ENCODE peak calls at places on chromosome 19, in eight cellular contexts. F, N, T, A, U, Y, K and W are unnamed samples.

GRCh38 chr19:18437481-18438330 is at the start of gene ISYNA1:
- DNase-seq in U (no peak), T (no peak), N (peak; percentile 73), A (peak; percentile 89), K (no peak), Y (peak; percentile 41), F (peak; percentile 74), W (no peak)

GRCh38 chr19:12967907-12968306 is 1.5 kb upstream of the DAND5 start:
- DNase-seq in F (no peak), Y (peak; percentile 58), T (no peak), U (no peak), A (no peak), K (no peak), N (no peak), W (no peak)

GRCh38 chr19:47280183-47280797 is 5.6 kb downstream of the INAFM1 start:
- DNase-seq in N (peak; percentile 68), F (peak; percentile 46), K (no peak), A (peak; percentile 93), U (no peak), Y (peak; percentile 44), T (no peak), W (no peak)

GRCh38 chr19:21483589-21484170 is 21.7 kb upstream of the ZNF429 start:
- DNase-seq in N (peak; percentile 73), A (peak; percentile 96), T (peak; percentile 62), K (no peak), U (no peak), F (peak; percentile 35), Y (peak; percentile 17), W (peak; percentile 19)

GRCh38 chr19:4327252-4327876 is 11.3 kb downstream of the STAP2 start:
- DNase-seq in U (no peak), N (peak; percentile 80), F (peak; percentile 92), A (peak; percentile 98), K (no peak), Y (peak; percentile 35), T (no peak), W (no peak)

GRCh38 chr19:58182577-58182988 is 278 bp upstream of the ZNF274 start:
- DNase-seq in T (peak; percentile 98), N (no peak), Y (no peak), K (no peak), F (no peak), U (peak; percentile 96), A (no peak), W (no peak)

GRCh38 chr19:8640402-8641004 is 10.1 kb downstream of the NFILZ start:
- DNase-seq in F (no peak), T (peak; percentile 94), Y (no peak), U (no peak), K (no peak), A (no peak), N (no peak), W (no peak)

GRCh38 chr19:23986623-23987022 is 71.9 kb downstream of the ZNF726 start:
- DNase-seq in Y (no peak), K (no peak), U (no peak), F (no peak), N (no peak), A (no peak), T (no peak), W (no peak)

GRCh38 chr19:43797118-43797517 is 5.1 kb downstream of the LYPD5 start:
- DNase-seq in K (no peak), F (no peak), N (no peak), U (no peak), A (no peak), Y (no peak), T (no peak), W (no peak)

GRCh38 chr19:48715681-48716171 is 3.8 kb downstream of the MAMSTR start:
- DNase-seq in Y (no peak), T (no peak), U (no peak), K (no peak), A (no peak), F (no peak), N (peak; percentile 50), W (no peak)
- TF ChIP-seq CTCF in Y (no peak), T (no peak), U (no peak), K (no peak), A (no peak), F (no peak), N (no peak), W (no peak)

GRCh38 chr19:2944775-2945574 is at the start of gene ZNF77:
- DNase-seq in Y (peak; percentile 100), K (peak; percentile 99), F (peak; percentile 98), N (peak; percentile 99), U (peak; percentile 100), A (peak; percentile 98), T (peak; percentile 98), W (peak; percentile 99)
- TF ChIP-seq CTCF in Y (no peak), K (no peak), F (no peak), N (no peak), U (no peak), A (no peak), T (no peak), W (peak; percentile 14)

GRCh38 chr19:2089001-2089711 is 7.0 kb downstream of the MOB3A start:
- DNase-seq in Y (peak; percentile 98), K (no peak), A (no peak), U (peak; percentile 92), N (no peak), F (no peak), T (no peak), W (no peak)
- TF ChIP-seq CTCF in Y (peak; percentile 36), K (no peak), A (no peak), U (no peak), N (no peak), F (no peak), T (no peak), W (no peak)

GRCh38 chr19:38850976-38851621 is 1.3 kb upstream of the HNRNPL start:
- DNase-seq in T (no peak), F (peak; percentile 50), Y (no peak), A (peak; percentile 69), K (no peak), U (no peak), N (peak; percentile 68), W (no peak)
- TF ChIP-seq CTCF in T (no peak), F (no peak), Y (no peak), A (peak; percentile 9), K (peak; percentile 0), U (no peak), N (no peak), W (no peak)

GRCh38 chr19:14093117-14093784 is 2.7 kb upstream of the SAMD1 start:
- DNase-seq in N (no peak), Y (no peak), F (no peak), A (no peak), U (no peak), T (no peak), K (no peak), W (no peak)

GRCh38 chr19:14096272-14096992 is 5.9 kb upstream of the SAMD1 start:
- DNase-seq in U (no peak), F (no peak), T (no peak), A (no peak), Y (no peak), K (no peak), N (no peak), W (no peak)

GRCh38 chr19:14101003-14101545 is 10.5 kb upstream of the SAMD1 start:
- DNase-seq in T (no peak), F (no peak), A (no peak), U (no peak), K (no peak), Y (no peak), N (no peak), W (no peak)

GRCh38 chr19:14094854-14095253 is 4.3 kb upstream of the SAMD1 start:
- DNase-seq in Y (no peak), U (no peak), A (no peak), F (no peak), N (no peak), K (no peak), T (no peak), W (no peak)

GRCh38 chr19:14097532-14098151 is 7.1 kb upstream of the SAMD1 start:
- DNase-seq in F (no peak), Y (no peak), T (no peak), A (no peak), U (no peak), K (no peak), N (no peak), W (no peak)
- TF ChIP-seq CTCF in F (no peak), Y (no peak), T (peak; percentile 29), A (peak; percentile 57), U (peak; percentile 7), K (no peak), N (no peak), W (no peak)

GRCh38 chr19:33132021-33132420 is at the start of gene WDR88:
- DNase-seq in F (no peak), Y (no peak), U (no peak), T (no peak), A (no peak), N (no peak), K (no peak), W (no peak)
- TF ChIP-seq CTCF in F (no peak), Y (no peak), U (no peak), T (no peak), A (no peak), N (no peak), K (no peak), W (no peak)